ENCODE peak calls at places on chromosome 16, in six cellular contexts. F is CD8-positive, alpha-beta T cell; U is PC-9; O is K562; X is adrenal gland; I is aorta. A is an unnamed sample.

GRCh38 chr16:75074920-75075687 is 41.5 kb downstream of the LDHD start:
- DNase-seq in X (no peak), O (peak; percentile 63), I (no peak), F (peak; percentile 75), U (no peak), A (peak; percentile 76)

GRCh38 chr16:67917852-67918236 is 13.8 kb downstream of the CTRL start:
- DNase-seq in O (peak; percentile 71), F (no peak), X (peak; percentile 77), I (no peak), U (no peak), A (no peak)

GRCh38 chr16:86281435-86281834 is 228.9 kb upstream of the FOXF1 start:
- DNase-seq in U (no peak), X (no peak), F (no peak), I (no peak), O (no peak), A (no peak)

GRCh38 chr16:87924937-87925670 is 11.2 kb downstream of the CA5A start:
- DNase-seq in F (no peak), O (no peak), I (no peak), U (peak; percentile 74), X (no peak), A (no peak)

GRCh38 chr16:25027781-25028180 is 12.6 kb upstream of the ARHGAP17 start:
- DNase-seq in I (no peak), O (no peak), X (no peak), U (no peak), F (no peak), A (no peak)

GRCh38 chr16:87570564-87570937 is 31.8 kb upstream of the JPH3 start:
- DNase-seq in X (no peak), I (no peak), U (no peak), F (no peak), O (no peak), A (no peak)

GRCh38 chr16:69818811-69819587 is 56.9 kb downstream of the WWP2 start:
- DNase-seq in X (no peak), O (no peak), F (no peak), U (no peak), I (no peak), A (no peak)

GRCh38 chr16:529012-529575 is 1.6 kb downstream of the CAPN15 start:
- DNase-seq in U (no peak), X (no peak), F (peak; percentile 22), I (no peak), O (no peak), A (no peak)

GRCh38 chr16:10983175-10983558 is 38.8 kb downstream of the CLEC16A start:
- DNase-seq in F (no peak), O (no peak), U (peak; percentile 53), I (no peak), X (no peak), A (no peak)

GRCh38 chr16:26196310-26196709 is 504.6 kb downstream of the HS3ST4 start:
- DNase-seq in X (no peak), I (no peak), U (no peak), O (no peak), F (no peak), A (no peak)

GRCh38 chr16:68396481-68396880 is 51.8 kb downstream of the SMPD3 start:
- DNase-seq in F (peak; percentile 57), U (peak; percentile 43), I (no peak), O (no peak), X (peak; percentile 56), A (peak; percentile 45)

GRCh38 chr16:31108035-31108793 is at the start of gene BCKDK:
- DNase-seq in X (peak; percentile 71), O (peak; percentile 88), F (peak; percentile 58), U (peak; percentile 68), I (peak; percentile 90), A (peak; percentile 38)

GRCh38 chr16:49194499-49195260 is 87.0 kb downstream of the CBLN1 start:
- DNase-seq in F (no peak), X (no peak), I (no peak), O (no peak), U (no peak), A (no peak)

GRCh38 chr16:24499193-24499814 is 40.1 kb upstream of the RBBP6 start:
- DNase-seq in X (peak; percentile 44), I (no peak), F (no peak), O (peak; percentile 47), U (peak; percentile 29), A (no peak)

DNA sequence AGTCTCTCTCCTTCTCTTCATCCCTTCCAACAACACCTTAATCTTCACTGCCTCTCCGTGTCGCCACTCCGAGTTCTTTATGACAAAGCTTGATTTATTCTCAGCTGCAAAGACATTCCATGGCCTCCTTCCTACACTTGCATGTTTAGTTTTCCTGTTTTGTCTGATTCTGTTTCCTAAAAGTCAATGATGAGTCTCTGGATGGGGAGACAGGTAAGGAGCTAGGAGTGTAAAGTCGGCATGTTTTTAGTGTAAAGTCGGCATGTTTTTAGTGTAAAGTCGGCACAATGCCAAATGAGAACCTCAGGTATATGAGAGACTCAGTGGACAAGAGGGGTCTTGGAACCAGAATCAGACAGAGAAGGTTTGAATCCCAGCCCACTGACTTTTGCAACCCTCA is 362.3 kb upstream of the EEF2KMT start:
- DNase-seq in F (no peak), X (no peak), U (no peak), O (no peak), I (no peak), A (no peak)
- H3K9me3 ChIP-seq in F (no peaks in the 10 kb centered on the region), X (no peaks in the 10 kb centered on the region), U (no peaks in the 10 kb centered on the region), O (no peaks in the 10 kb centered on the region), I (no peaks in the 10 kb centered on the region), A (no peaks in the 10 kb centered on the region)

GRCh38 chr16:35574011-35574410 is 2114.6 kb downstream of the TP53TG3F start:
- DNase-seq in U (no peak), O (no peak), I (no peak), F (no peak), X (no peak), A (no peak)
- H3K9me3 ChIP-seq in U (no peaks in the 10 kb centered on the region), O (no peaks in the 10 kb centered on the region), I (peaks cover 2% of the 10 kb centered on the region), F (no peaks in the 10 kb centered on the region), X (no peaks in the 10 kb centered on the region), A (no peaks in the 10 kb centered on the region)

GRCh38 chr16:59113009-59113408 is 378.9 kb upstream of the GOT2 start:
- DNase-seq in F (no peak), O (no peak), U (no peak), I (no peak), X (no peak), A (no peak)
- H3K9me3 ChIP-seq in F (no peaks in the 10 kb centered on the region), O (no peaks in the 10 kb centered on the region), U (no peaks in the 10 kb centered on the region), I (no peaks in the 10 kb centered on the region), X (no peaks in the 10 kb centered on the region), A (no peaks in the 10 kb centered on the region)

GRCh38 chr16:35745821-35746248 is 2286.4 kb downstream of the TP53TG3F start:
- DNase-seq in I (no peak), F (no peak), X (no peak), U (no peak), O (no peak), A (no peak)
- H3K9me3 ChIP-seq in I (peaks cover 2% of the 10 kb centered on the region), F (peaks cover 3% of the 10 kb centered on the region), X (no peaks in the 10 kb centered on the region), U (no peaks in the 10 kb centered on the region), O (no peaks in the 10 kb centered on the region), A (peaks cover 2% of the 10 kb centered on the region)